ENCODE peak calls at places on chromosomes 6 and 20, in eight cellular contexts. L is GM23248; S is fibroblast of lung; Z is effector memory CD4-positive, alpha-beta T cell; F is right cardiac atrium; J is mammary epithelial cell; Q is lung; R is A549. I is an unnamed sample.
A peak's percentile ranks its signal among the peaks of the same experiment; 100 is the strongest.

GRCh38 chr6:30759575-30760239 is 15.4 kb upstream of the IER3 start:
- DNase-seq in L (peak; percentile 96), Q (no peak), S (peak; percentile 75), Z (no peak), F (peak; percentile 14), J (peak; percentile 76), R (peak; percentile 70), I (no peak)

GRCh38 chr6:45610374-45610773 is 232.6 kb upstream of the SUPT3H start:
- DNase-seq in Z (no peak), S (no peak), R (no peak), J (no peak), L (no peak), Q (no peak), F (no peak), I (no peak)

GRCh38 chr6:108758884-108759283 is 89.3 kb upstream of the ARMC2 start:
- DNase-seq in L (no peak), J (no peak), Q (no peak), R (no peak), Z (no peak), F (no peak), S (no peak), I (no peak)

GRCh38 chr20:61520761-61521460 is 268.9 kb downstream of the CDH4 start:
- DNase-seq in R (no peak), Z (no peak), F (peak; percentile 37), J (no peak), S (peak; percentile 70), L (peak; percentile 71), Q (no peak), I (no peak)

GRCh38 chr6:7262037-7262461 is 51.0 kb downstream of the SSR1 start:
- DNase-seq in Q (peak; percentile 39), J (peak; percentile 48), F (peak; percentile 72), L (no peak), R (peak; percentile 9), Z (no peak), S (no peak), I (peak; percentile 48)

GRCh38 chr20:14724465-14724864 is 387.1 kb upstream of the FLRT3 start:
- DNase-seq in L (no peak), Z (no peak), S (no peak), F (no peak), Q (no peak), J (no peak), R (no peak), I (no peak)

GRCh38 chr20:32761831-32762753 is at the start of gene DNMT3B:
- DNase-seq in R (peak; percentile 85), L (peak; percentile 88), Q (peak; percentile 69), S (peak; percentile 74), J (peak; percentile 49), F (peak; percentile 93), Z (peak; percentile 61), I (peak; percentile 81)

GRCh38 chr6:64145658-64146057 is 510.1 kb downstream of the PHF3 start:
- DNase-seq in S (no peak), Q (no peak), J (no peak), Z (no peak), R (no peak), F (no peak), L (no peak), I (no peak)

GRCh38 chr6:110064744-110065524 is 86.8 kb downstream of the GPR6 start:
- DNase-seq in J (no peak), Q (no peak), L (no peak), Z (no peak), F (no peak), R (no peak), S (no peak), I (no peak)

GRCh38 chr6:139156102-139156501 is 21.2 kb downstream of the HECA start:
- DNase-seq in Z (no peak), F (no peak), L (no peak), Q (no peak), S (no peak), J (no peak), R (no peak), I (no peak)

GRCh38 chr20:48682529-48683385 is 145.0 kb downstream of the PREX1 start:
- DNase-seq in Z (no peak), R (no peak), J (peak; percentile 32), L (peak; percentile 93), Q (peak; percentile 89), F (peak; percentile 93), S (peak; percentile 94), I (peak; percentile 97)

GRCh38 chr6:139418426-139419132 is 44.1 kb upstream of the CITED2 start:
- DNase-seq in R (no peak), Z (no peak), S (no peak), Q (no peak), F (no peak), J (no peak), L (peak; percentile 19), I (no peak)

GRCh38 chr6:38815250-38815649 is 100.1 kb downstream of the DNAH8 start:
- DNase-seq in J (no peak), F (no peak), Z (no peak), L (no peak), Q (no peak), S (no peak), R (no peak), I (no peak)

GRCh38 chr20:1334761-1335160 is 5.8 kb upstream of the SDCBP2 start:
- DNase-seq in Z (no peak), S (no peak), J (peak; percentile 50), R (no peak), L (peak; percentile 22), Q (no peak), F (no peak), I (no peak)

GRCh38 chr6:43764767-43765166 is 5.2 kb upstream of the VEGFA start:
- DNase-seq in R (no peak), Z (no peak), Q (no peak), F (no peak), J (no peak), L (no peak), S (no peak), I (no peak)

GRCh38 chr20:8755340-8756118 is 313.4 kb upstream of the PLCB4 start:
- DNase-seq in F (no peak), J (no peak), L (no peak), R (no peak), S (no peak), Z (no peak), Q (no peak), I (no peak)

GRCh38 chr6:163324928-163325784 is 89.4 kb upstream of the QKI start:
- DNase-seq in Z (no peak), Q (no peak), J (no peak), R (peak; percentile 51), L (peak; percentile 67), F (peak; percentile 83), S (peak; percentile 42), I (peak; percentile 28)

GRCh38 chr6:75166236-75166635 is 39.6 kb downstream of the COL12A1 start:
- DNase-seq in F (no peak), S (no peak), R (no peak), J (no peak), Q (no peak), L (no peak), Z (no peak), I (no peak)

GRCh38 chr6:55445648-55446204 is 118.5 kb downstream of the GFRAL start:
- DNase-seq in J (peak; percentile 7), Z (no peak), L (peak; percentile 56), F (no peak), Q (no peak), R (no peak), S (peak; percentile 68), I (no peak)

GRCh38 chr20:44271915-44272663 is 25.0 kb downstream of the GDAP1L1 start:
- DNase-seq in L (no peak), J (no peak), R (no peak), Q (no peak), F (no peak), S (no peak), Z (no peak), I (no peak)

GRCh38 chr6:149166747-149167146 is 150.8 kb upstream of the TAB2 start:
- DNase-seq in R (no peak), S (peak; percentile 14), L (no peak), F (peak; percentile 18), Z (no peak), Q (no peak), J (no peak), I (no peak)

GRCh38 chr6:170208651-170209353 is 82.1 kb downstream of the DLL1 start:
- DNase-seq in L (no peak), Q (peak; percentile 22), F (no peak), Z (no peak), R (no peak), S (no peak), J (no peak), I (no peak)

GRCh38 chr20:36728986-36729385 is 16.9 kb downstream of the NDRG3 start:
- DNase-seq in L (peak; percentile 31), Q (no peak), R (no peak), S (no peak), Z (no peak), J (peak; percentile 58), F (no peak), I (no peak)

DNA sequence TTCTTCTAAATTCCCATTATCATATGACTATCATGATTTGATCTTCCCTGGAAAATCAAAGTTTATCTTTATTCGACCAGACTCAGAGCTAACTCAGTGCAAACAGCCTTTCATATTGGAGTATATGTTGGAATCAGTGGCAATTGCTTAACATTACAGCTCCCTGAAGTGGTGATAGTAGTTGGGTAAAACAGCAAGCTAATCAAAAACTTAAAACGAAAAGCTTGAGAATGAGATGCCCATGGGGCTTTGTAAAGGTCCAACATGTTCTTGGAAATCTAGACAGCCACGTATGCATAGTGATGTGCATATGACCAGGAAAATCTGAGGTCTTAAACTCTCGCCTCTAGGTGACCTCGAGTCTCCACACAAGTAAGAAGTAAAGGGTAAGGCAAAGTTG is 437.6 kb downstream of the KIF16B start:
- DNase-seq in Q (no peak), Z (no peak), R (no peak), F (no peak), J (no peak), S (no peak), L (no peak), I (no peak)
- H3K9me3 ChIP-seq in Q (no peaks in the 10 kb centered on the region), Z (no peaks in the 10 kb centered on the region), R (no peaks in the 10 kb centered on the region), F (no peaks in the 10 kb centered on the region), J (no peaks in the 10 kb centered on the region), S (no peaks in the 10 kb centered on the region), L (no peaks in the 10 kb centered on the region), I (no peaks in the 10 kb centered on the region)

GRCh38 chr6:124463271-124463670 is 499.0 kb upstream of the RNF217 start:
- DNase-seq in F (no peak), Q (no peak), R (no peak), J (no peak), Z (no peak), S (no peak), L (no peak), I (no peak)
- H3K9me3 ChIP-seq in F (no peaks in the 10 kb centered on the region), Q (no peaks in the 10 kb centered on the region), R (no peaks in the 10 kb centered on the region), J (no peaks in the 10 kb centered on the region), Z (no peaks in the 10 kb centered on the region), S (no peaks in the 10 kb centered on the region), L (no peaks in the 10 kb centered on the region), I (no peaks in the 10 kb centered on the region)

GRCh38 chr6:103011605-103012004 is 1618.1 kb downstream of the GRIK2 start:
- DNase-seq in J (no peak), F (no peak), Q (no peak), L (no peak), Z (no peak), R (no peak), S (no peak), I (no peak)
- H3K9me3 ChIP-seq in J (no peaks in the 10 kb centered on the region), F (no peaks in the 10 kb centered on the region), Q (no peaks in the 10 kb centered on the region), L (no peaks in the 10 kb centered on the region), Z (no peaks in the 10 kb centered on the region), R (no peaks in the 10 kb centered on the region), S (no peaks in the 10 kb centered on the region), I (no peaks in the 10 kb centered on the region)

DNA sequence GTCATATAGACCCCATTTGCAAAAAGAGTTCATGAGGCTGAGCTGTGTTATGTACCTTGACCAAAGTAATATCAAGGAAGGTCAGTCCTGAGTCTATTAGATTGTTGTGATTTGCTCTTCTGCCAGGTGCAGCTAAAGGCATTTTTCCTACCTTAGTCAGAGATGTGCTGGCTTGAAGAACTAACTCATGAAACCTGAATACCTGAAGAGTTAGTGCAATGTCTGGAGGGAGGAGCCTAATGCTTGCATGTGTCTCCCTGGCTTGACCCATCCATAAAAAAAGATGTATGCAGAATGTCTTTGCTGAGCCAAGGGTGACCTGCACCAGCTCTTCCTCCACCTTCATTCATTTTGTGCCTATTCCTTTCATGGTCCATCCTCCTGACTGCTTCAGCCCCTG is 742.0 kb downstream of the KIF16B start:
- DNase-seq in J (peak; percentile 83), S (no peak), L (no peak), F (no peak), Q (no peak), R (no peak), Z (no peak), I (no peak)
- H3K9me3 ChIP-seq in J (no peaks in the 10 kb centered on the region), S (no peaks in the 10 kb centered on the region), L (no peaks in the 10 kb centered on the region), F (no peaks in the 10 kb centered on the region), Q (no peaks in the 10 kb centered on the region), R (no peaks in the 10 kb centered on the region), Z (no peaks in the 10 kb centered on the region), I (no peaks in the 10 kb centered on the region)